ENCODE peak calls at places on chromosomes 3 and 15, in seven cellular contexts. One of them, this sample, is unnamed.

GRCh38 chr3:152298393-152299242 is 29.9 kb downstream of the MBNL1 start:
- DNase-seq in PC-9: peak; percentile 52
- DNase-seq in GM23338: no peak
- DNase-seq in hepatocyte: peak; percentile 82
- DNase-seq in HCT116: no peak
- DNase-seq in PC-3: peak; percentile 73
- DNase-seq in Karpas-422: peak; percentile 95
- DNase-seq in this sample: peak; percentile 60

GRCh38 chr3:186160691-186161243 is 51.9 kb upstream of the ETV5 start:
- DNase-seq in PC-9: no peak
- DNase-seq in GM23338: no peak
- DNase-seq in hepatocyte: peak; percentile 32
- DNase-seq in HCT116: no peak
- DNase-seq in PC-3: no peak
- DNase-seq in Karpas-422: no peak
- DNase-seq in this sample: no peak

GRCh38 chr15:57364282-57365007 is 11.9 kb upstream of the CGNL1 start:
- DNase-seq in PC-9: no peak
- DNase-seq in GM23338: peak; percentile 83
- DNase-seq in hepatocyte: no peak
- DNase-seq in HCT116: no peak
- DNase-seq in PC-3: no peak
- DNase-seq in Karpas-422: peak; percentile 46
- DNase-seq in this sample: no peak

GRCh38 chr3:27861047-27862036 is 139.2 kb upstream of the EOMES start:
- DNase-seq in PC-9: no peak
- DNase-seq in GM23338: no peak
- DNase-seq in hepatocyte: no peak
- DNase-seq in HCT116: no peak
- DNase-seq in PC-3: no peak
- DNase-seq in Karpas-422: no peak
- DNase-seq in this sample: no peak

GRCh38 chr15:31452595-31453557 is 126.2 kb downstream of the KLF13 start:
- DNase-seq in PC-9: no peak
- DNase-seq in GM23338: no peak
- DNase-seq in hepatocyte: no peak
- DNase-seq in HCT116: no peak
- DNase-seq in PC-3: no peak
- DNase-seq in Karpas-422: no peak
- DNase-seq in this sample: no peak

GRCh38 chr3:61894988-61895935 is 333.9 kb downstream of the PTPRG start:
- DNase-seq in PC-9: peak; percentile 91
- DNase-seq in GM23338: peak; percentile 66
- DNase-seq in hepatocyte: peak; percentile 88
- DNase-seq in HCT116: peak; percentile 95
- DNase-seq in PC-3: peak; percentile 67
- DNase-seq in Karpas-422: peak; percentile 88
- DNase-seq in this sample: peak; percentile 64

GRCh38 chr15:71336671-71337070 is 221.4 kb downstream of the THSD4 start:
- DNase-seq in PC-9: peak; percentile 73
- DNase-seq in GM23338: no peak
- DNase-seq in hepatocyte: no peak
- DNase-seq in HCT116: no peak
- DNase-seq in PC-3: peak; percentile 49
- DNase-seq in Karpas-422: no peak
- DNase-seq in this sample: no peak

GRCh38 chr3:12758025-12758830 is 831 bp downstream of the TMEM40 start:
- DNase-seq in PC-9: peak; percentile 44
- DNase-seq in GM23338: peak; percentile 32
- DNase-seq in hepatocyte: peak; percentile 56
- DNase-seq in HCT116: no peak
- DNase-seq in PC-3: peak; percentile 48
- DNase-seq in Karpas-422: no peak
- DNase-seq in this sample: no peak

GRCh38 chr15:42796955-42797779 is 60.2 kb upstream of the CDAN1 start:
- DNase-seq in PC-9: no peak
- DNase-seq in GM23338: peak; percentile 28
- DNase-seq in hepatocyte: no peak
- DNase-seq in HCT116: no peak
- DNase-seq in PC-3: peak; percentile 48
- DNase-seq in Karpas-422: no peak
- DNase-seq in this sample: no peak

GRCh38 chr3:68017069-68017468 is 362.7 kb upstream of the SUCLG2 start:
- DNase-seq in PC-9: no peak
- DNase-seq in GM23338: peak; percentile 9
- DNase-seq in hepatocyte: no peak
- DNase-seq in HCT116: no peak
- DNase-seq in PC-3: peak; percentile 7
- DNase-seq in Karpas-422: peak; percentile 56
- DNase-seq in this sample: no peak
- H3K9me2 ChIP-seq in PC-9: no peaks in the 10 kb centered on the region
- H3K9me2 ChIP-seq in GM23338: no peaks in the 10 kb centered on the region
- H3K9me2 ChIP-seq in hepatocyte: no peaks in the 10 kb centered on the region
- H3K9me2 ChIP-seq in HCT116: no peaks in the 10 kb centered on the region
- H3K9me2 ChIP-seq in PC-3: no peaks in the 10 kb centered on the region
- H3K9me2 ChIP-seq in Karpas-422: no peaks in the 10 kb centered on the region
- H3K9me2 ChIP-seq in this sample: no peaks in the 10 kb centered on the region

GRCh38 chr15:50820808-50821382 is 55.4 kb upstream of the SPPL2A start:
- DNase-seq in PC-9: no peak
- DNase-seq in GM23338: no peak
- DNase-seq in hepatocyte: no peak
- DNase-seq in HCT116: no peak
- DNase-seq in PC-3: no peak
- DNase-seq in Karpas-422: no peak
- DNase-seq in this sample: no peak

GRCh38 chr15:50825946-50826345 is 60.4 kb upstream of the SPPL2A start:
- DNase-seq in PC-9: no peak
- DNase-seq in GM23338: no peak
- DNase-seq in hepatocyte: no peak
- DNase-seq in HCT116: no peak
- DNase-seq in PC-3: no peak
- DNase-seq in Karpas-422: no peak
- DNase-seq in this sample: no peak

GRCh38 chr15:50823281-50823680 is 57.8 kb upstream of the SPPL2A start:
- DNase-seq in PC-9: no peak
- DNase-seq in GM23338: no peak
- DNase-seq in hepatocyte: no peak
- DNase-seq in HCT116: no peak
- DNase-seq in PC-3: no peak
- DNase-seq in Karpas-422: no peak
- DNase-seq in this sample: no peak

GRCh38 chr15:50821476-50821875 is 56.0 kb upstream of the SPPL2A start:
- DNase-seq in PC-9: no peak
- DNase-seq in GM23338: no peak
- DNase-seq in hepatocyte: no peak
- DNase-seq in HCT116: no peak
- DNase-seq in PC-3: no peak
- DNase-seq in Karpas-422: no peak
- DNase-seq in this sample: no peak

GRCh38 chr15:50824507-50824906 is 59.0 kb upstream of the SPPL2A start:
- DNase-seq in PC-9: no peak
- DNase-seq in GM23338: no peak
- DNase-seq in hepatocyte: no peak
- DNase-seq in HCT116: no peak
- DNase-seq in PC-3: no peak
- DNase-seq in Karpas-422: no peak
- DNase-seq in this sample: no peak
- H3K9me2 ChIP-seq in PC-9: no peaks in the 10 kb centered on the region
- H3K9me2 ChIP-seq in GM23338: no peaks in the 10 kb centered on the region
- H3K9me2 ChIP-seq in hepatocyte: no peaks in the 10 kb centered on the region
- H3K9me2 ChIP-seq in HCT116: no peaks in the 10 kb centered on the region
- H3K9me2 ChIP-seq in PC-3: no peaks in the 10 kb centered on the region
- H3K9me2 ChIP-seq in Karpas-422: no peaks in the 10 kb centered on the region
- H3K9me2 ChIP-seq in this sample: no peaks in the 10 kb centered on the region

DNA sequence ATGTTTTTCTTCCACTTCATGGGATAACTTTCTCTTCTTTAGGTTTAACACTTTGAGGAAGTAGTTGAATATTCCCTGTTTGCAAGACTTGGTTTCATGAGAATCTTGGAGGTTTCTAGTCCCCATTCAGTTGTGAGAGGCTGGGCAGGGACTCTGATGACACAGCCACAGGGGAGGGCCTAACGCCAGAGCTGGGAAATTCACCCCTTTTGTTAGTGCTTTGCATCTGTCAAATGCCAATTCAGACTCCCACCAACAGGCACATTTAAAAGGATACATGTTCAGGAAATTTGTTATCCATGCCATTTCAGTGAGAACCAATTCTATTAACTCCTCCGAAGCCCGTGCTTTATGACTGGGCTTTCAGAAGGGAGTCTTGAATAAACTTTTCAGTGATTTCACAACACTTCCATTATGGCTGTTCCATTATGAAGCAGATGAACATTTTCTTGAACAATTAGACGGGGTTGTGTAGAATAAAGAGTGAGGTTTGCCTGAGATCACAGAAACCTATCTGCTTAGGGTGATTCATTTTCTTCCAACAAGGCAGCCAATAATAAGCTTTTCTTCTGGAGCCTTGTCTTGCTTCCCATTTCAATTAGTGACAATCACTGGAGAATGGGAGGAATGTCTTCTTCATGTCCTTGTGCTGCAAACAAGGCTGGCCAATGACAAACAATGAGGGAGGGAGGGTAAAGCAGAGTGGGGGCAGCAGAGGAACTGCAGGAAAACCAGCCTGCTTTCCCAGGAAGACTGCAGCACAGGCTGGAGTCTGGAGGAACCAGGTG is 90.6 kb downstream of the SOX14 start:
- DNase-seq in PC-9: no peak
- DNase-seq in GM23338: peak; percentile 68
- DNase-seq in hepatocyte: no peak
- DNase-seq in HCT116: no peak
- DNase-seq in PC-3: no peak
- DNase-seq in Karpas-422: no peak
- DNase-seq in this sample: no peak
- H3K9me2 ChIP-seq in PC-9: no peaks in the 10 kb centered on the region
- H3K9me2 ChIP-seq in GM23338: peaks cover 8% of the 10 kb centered on the region
- H3K9me2 ChIP-seq in hepatocyte: no peaks in the 10 kb centered on the region
- H3K9me2 ChIP-seq in HCT116: no peaks in the 10 kb centered on the region
- H3K9me2 ChIP-seq in PC-3: no peaks in the 10 kb centered on the region
- H3K9me2 ChIP-seq in Karpas-422: no peaks in the 10 kb centered on the region
- H3K9me2 ChIP-seq in this sample: no peaks in the 10 kb centered on the region

GRCh38 chr3:126924458-126924857 is 58.5 kb upstream of the PLXNA1 start:
- DNase-seq in PC-9: no peak
- DNase-seq in GM23338: no peak
- DNase-seq in hepatocyte: no peak
- DNase-seq in HCT116: no peak
- DNase-seq in PC-3: no peak
- DNase-seq in Karpas-422: no peak
- DNase-seq in this sample: no peak
- H3K9me2 ChIP-seq in PC-9: no peaks in the 10 kb centered on the region
- H3K9me2 ChIP-seq in GM23338: no peaks in the 10 kb centered on the region
- H3K9me2 ChIP-seq in hepatocyte: no peaks in the 10 kb centered on the region
- H3K9me2 ChIP-seq in HCT116: no peaks in the 10 kb centered on the region
- H3K9me2 ChIP-seq in PC-3: no peaks in the 10 kb centered on the region
- H3K9me2 ChIP-seq in Karpas-422: no peaks in the 10 kb centered on the region
- H3K9me2 ChIP-seq in this sample: peaks cover 3% of the 10 kb centered on the region

DNA sequence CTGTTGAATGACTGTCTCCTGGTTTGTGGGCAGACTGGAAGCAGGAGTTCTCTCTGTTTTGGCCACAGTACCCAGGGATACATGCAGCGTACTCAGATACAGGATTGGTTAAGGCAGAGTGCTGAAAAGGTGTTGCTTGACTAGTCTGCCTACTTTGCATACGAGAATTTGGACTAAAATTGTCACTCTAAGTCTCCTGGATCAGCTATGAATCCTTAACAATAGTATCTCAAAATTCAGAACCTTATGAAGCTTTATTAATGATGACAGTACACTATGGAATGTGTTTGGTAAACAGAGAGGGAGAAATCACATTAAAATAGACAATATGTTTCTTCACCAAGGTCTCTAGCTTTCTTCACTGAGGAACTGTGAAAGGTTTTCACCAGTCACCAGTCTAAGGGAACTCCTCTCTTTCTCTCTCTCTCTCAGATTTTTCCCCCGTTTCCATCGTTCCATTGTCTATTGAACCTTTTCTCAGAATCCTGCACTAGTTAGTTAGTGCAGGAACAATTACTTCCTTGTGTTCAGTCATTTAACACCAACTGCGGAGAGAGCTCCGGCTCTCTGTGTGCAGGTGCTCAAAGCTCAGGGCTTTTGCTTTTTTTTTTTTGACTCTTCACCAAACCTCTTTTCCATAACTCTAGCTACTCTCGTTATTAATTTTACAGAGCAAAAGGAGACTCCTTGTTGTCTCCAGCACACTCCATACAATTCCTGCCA is 85.9 kb upstream of the FNDC3B start:
- DNase-seq in PC-9: peak; percentile 83
- DNase-seq in GM23338: no peak
- DNase-seq in hepatocyte: no peak
- DNase-seq in HCT116: no peak
- DNase-seq in PC-3: peak; percentile 80
- DNase-seq in Karpas-422: no peak
- DNase-seq in this sample: no peak
- H3K9me2 ChIP-seq in PC-9: no peaks in the 10 kb centered on the region
- H3K9me2 ChIP-seq in GM23338: no peaks in the 10 kb centered on the region
- H3K9me2 ChIP-seq in hepatocyte: no peaks in the 10 kb centered on the region
- H3K9me2 ChIP-seq in HCT116: no peaks in the 10 kb centered on the region
- H3K9me2 ChIP-seq in PC-3: no peaks in the 10 kb centered on the region
- H3K9me2 ChIP-seq in Karpas-422: no peaks in the 10 kb centered on the region
- H3K9me2 ChIP-seq in this sample: no peaks in the 10 kb centered on the region

GRCh38 chr15:45630958-45631691 is 3.7 kb upstream of the SQOR start:
- DNase-seq in PC-9: peak; percentile 40
- DNase-seq in GM23338: no peak
- DNase-seq in hepatocyte: peak; percentile 19
- DNase-seq in HCT116: peak; percentile 40
- DNase-seq in PC-3: peak; percentile 73
- DNase-seq in Karpas-422: no peak
- DNase-seq in this sample: no peak
- H3K9me2 ChIP-seq in PC-9: no peaks in the 10 kb centered on the region
- H3K9me2 ChIP-seq in GM23338: no peaks in the 10 kb centered on the region
- H3K9me2 ChIP-seq in hepatocyte: no peaks in the 10 kb centered on the region
- H3K9me2 ChIP-seq in HCT116: no peaks in the 10 kb centered on the region
- H3K9me2 ChIP-seq in PC-3: no peaks in the 10 kb centered on the region
- H3K9me2 ChIP-seq in Karpas-422: no peaks in the 10 kb centered on the region
- H3K9me2 ChIP-seq in this sample: no peaks in the 10 kb centered on the region

DNA sequence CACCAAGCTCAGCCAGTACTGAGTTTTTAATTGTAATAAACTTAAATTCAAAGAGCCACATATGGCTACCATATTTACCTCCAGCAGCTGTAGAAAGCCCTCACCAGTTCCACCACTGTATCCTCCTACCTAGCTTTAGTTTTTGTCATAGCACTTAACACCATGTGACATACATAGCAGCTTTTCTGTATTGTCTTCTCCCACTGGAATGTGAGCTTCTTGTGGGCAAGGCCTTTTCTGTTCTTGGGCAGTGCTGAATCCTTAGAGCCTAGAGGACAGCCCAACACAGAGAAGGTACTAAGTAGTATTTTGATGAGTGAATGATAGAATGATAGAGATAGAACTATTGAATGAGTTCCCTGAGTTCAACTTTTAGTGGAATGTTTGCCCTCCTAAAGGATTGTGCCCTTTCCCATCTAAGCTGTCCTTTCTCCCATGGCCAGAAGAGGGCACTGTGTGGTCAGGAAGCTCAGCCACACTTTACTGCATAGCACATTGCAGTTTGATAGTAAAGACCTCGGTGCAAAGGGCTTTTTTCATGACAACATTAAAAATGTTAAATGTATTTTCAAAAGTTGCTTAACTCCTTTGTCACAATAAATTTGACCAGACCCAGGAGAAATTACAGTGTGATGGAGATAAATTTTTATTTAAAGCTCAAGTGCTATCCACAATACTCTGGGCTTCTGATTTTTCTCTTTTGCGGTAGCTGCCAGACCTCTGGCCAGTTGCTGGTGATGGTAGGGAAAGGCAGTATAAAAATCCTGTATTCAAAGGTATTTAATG is 115.8 kb downstream of the GHSR start:
- DNase-seq in PC-9: peak; percentile 56
- DNase-seq in GM23338: peak; percentile 67
- DNase-seq in hepatocyte: peak; percentile 76
- DNase-seq in HCT116: no peak
- DNase-seq in PC-3: peak; percentile 75
- DNase-seq in Karpas-422: peak; percentile 70
- DNase-seq in this sample: peak; percentile 66
- H3K9me2 ChIP-seq in PC-9: no peaks in the 10 kb centered on the region
- H3K9me2 ChIP-seq in GM23338: no peaks in the 10 kb centered on the region
- H3K9me2 ChIP-seq in hepatocyte: no peaks in the 10 kb centered on the region
- H3K9me2 ChIP-seq in HCT116: no peaks in the 10 kb centered on the region
- H3K9me2 ChIP-seq in PC-3: no peaks in the 10 kb centered on the region
- H3K9me2 ChIP-seq in Karpas-422: no peaks in the 10 kb centered on the region
- H3K9me2 ChIP-seq in this sample: no peaks in the 10 kb centered on the region